ENCODE peak calls at places on chromosomes 5 and 9, in five cellular contexts. X, V, Q, W and U are unnamed samples.

GRCh38 chr5:61333351-61334223 is 1.5 kb downstream of the ZSWIM6 start:
- DNase-seq in X (peak), V (no peak), Q (no peak), W (peak), U (peak)

GRCh38 chr9:92097997-92098482 is 17.2 kb downstream of the SPTLC1 start:
- DNase-seq in X (no peak), V (no peak), Q (peak), W (no peak), U (peak)

GRCh38 chr5:168592014-168592368 is 12.8 kb upstream of the PANK3 start:
- DNase-seq in X (peak), V (no peak), Q (no peak), W (no peak), U (peak)

GRCh38 chr5:157253547-157253946 is 12.4 kb upstream of the CYFIP2 start:
- DNase-seq in X (peak), V (no peak), Q (peak), W (peak), U (peak)

GRCh38 chr5:24444439-24444838 is 200.3 kb downstream of the CDH10 start:
- DNase-seq in X (no peak), V (no peak), Q (no peak), W (no peak), U (no peak)

GRCh38 chr9:110241491-110242321 is 14.6 kb downstream of the TXN start:
- DNase-seq in X (no peak), V (no peak), Q (no peak), W (no peak), U (no peak)

GRCh38 chr5:1894243-1894642 is 11.5 kb upstream of the IRX4 start:
- DNase-seq in X (no peak), V (no peak), Q (no peak), W (no peak), U (no peak)

GRCh38 chr5:8012131-8012977 is 143.4 kb downstream of the MTRR start:
- DNase-seq in X (no peak), V (no peak), Q (no peak), W (no peak), U (no peak)

GRCh38 chr5:123036391-123037103 is at the start of gene PPIC:
- DNase-seq in X (peak), V (no peak), Q (no peak), W (peak), U (peak)

GRCh38 chr5:42591026-42591425 is 165.6 kb upstream of the CCDC152 start:
- DNase-seq in X (peak), V (no peak), Q (no peak), W (no peak), U (peak)

GRCh38 chr5:41856644-41857491 is 13.4 kb downstream of the OXCT1 start:
- DNase-seq in X (peak), V (no peak), Q (no peak), W (peak), U (peak)

GRCh38 chr5:146883496-146883895 is 4.9 kb upstream of the PPP2R2B start:
- DNase-seq in X (peak), V (no peak), Q (no peak), W (no peak), U (no peak)

GRCh38 chr9:90300901-90301688 is 341.5 kb downstream of the DIRAS2 start:
- DNase-seq in X (peak), V (no peak), Q (peak), W (no peak), U (peak)

DNA sequence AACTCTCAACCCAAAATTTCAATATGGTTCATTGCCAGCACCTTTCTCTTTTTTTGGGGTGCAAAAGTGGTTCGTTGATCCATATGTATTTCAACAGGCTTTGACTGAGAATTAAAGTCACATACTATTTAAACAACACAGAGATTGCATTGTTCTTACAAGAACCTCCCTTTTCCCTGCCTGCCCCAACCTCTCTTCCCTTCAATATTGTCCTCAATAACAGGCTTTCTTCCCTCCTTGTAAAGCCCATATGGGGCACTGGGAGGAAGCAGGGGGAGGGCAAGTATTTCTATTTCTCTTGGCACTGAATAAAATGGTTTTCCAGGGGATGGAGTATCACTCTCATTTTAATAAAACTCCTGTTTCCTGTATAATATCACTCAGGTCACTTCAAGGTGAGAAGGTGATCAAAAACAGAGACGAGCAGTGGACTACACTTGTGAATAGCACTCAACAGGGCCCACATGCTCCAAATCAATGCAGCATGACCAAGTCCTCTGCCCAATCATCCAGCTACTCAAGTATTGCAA is 65.1 kb downstream of the EFNA5 start:
- DNase-seq in X (no peak), V (no peak), Q (no peak), W (no peak), U (no peak)
- H3K4me3 ChIP-seq in X (no peak), V (no peak), Q (no peak), W (no peak), U (no peak)

GRCh38 chr5:67380431-67380830 is 183.8 kb upstream of the CD180 start:
- DNase-seq in X (no peak), V (no peak), Q (no peak), W (no peak), U (no peak)
- H3K4me3 ChIP-seq in X (no peak), V (no peak), Q (no peak), W (no peak), U (no peak)

GRCh38 chr5:158594595-158595242 is 505.0 kb downstream of the EBF1 start:
- DNase-seq in X (no peak), V (no peak), Q (no peak), W (no peak), U (no peak)

GRCh38 chr5:158590936-158591863 is 508.5 kb downstream of the EBF1 start:
- DNase-seq in X (peak), V (no peak), Q (peak), W (peak), U (peak)

GRCh38 chr5:158586054-158586453 is 513.7 kb downstream of the EBF1 start:
- DNase-seq in X (no peak), V (no peak), Q (no peak), W (no peak), U (no peak)

GRCh38 chr5:158593925-158594324 is 505.8 kb downstream of the EBF1 start:
- DNase-seq in X (no peak), V (no peak), Q (no peak), W (no peak), U (no peak)

GRCh38 chr5:158589939-158590338 is 509.8 kb downstream of the EBF1 start:
- DNase-seq in X (no peak), V (no peak), Q (no peak), W (no peak), U (no peak)
- H3K4me3 ChIP-seq in X (no peak), V (no peak), Q (no peak), W (no peak), U (no peak)

GRCh38 chr5:151224372-151224771 is 480 bp upstream of the CCDC69 start:
- DNase-seq in X (no peak), V (no peak), Q (no peak), W (no peak), U (no peak)

GRCh38 chr5:151221574-151221973 is 2.3 kb downstream of the CCDC69 start:
- DNase-seq in X (no peak), V (no peak), Q (no peak), W (no peak), U (no peak)

GRCh38 chr5:151222769-151223446 is 984 bp downstream of the CCDC69 start:
- DNase-seq in X (peak), V (no peak), Q (no peak), W (no peak), U (no peak)

GRCh38 chr5:151223447-151224264 is at the start of gene CCDC69:
- DNase-seq in X (peak), V (no peak), Q (no peak), W (peak), U (peak)

DNA sequence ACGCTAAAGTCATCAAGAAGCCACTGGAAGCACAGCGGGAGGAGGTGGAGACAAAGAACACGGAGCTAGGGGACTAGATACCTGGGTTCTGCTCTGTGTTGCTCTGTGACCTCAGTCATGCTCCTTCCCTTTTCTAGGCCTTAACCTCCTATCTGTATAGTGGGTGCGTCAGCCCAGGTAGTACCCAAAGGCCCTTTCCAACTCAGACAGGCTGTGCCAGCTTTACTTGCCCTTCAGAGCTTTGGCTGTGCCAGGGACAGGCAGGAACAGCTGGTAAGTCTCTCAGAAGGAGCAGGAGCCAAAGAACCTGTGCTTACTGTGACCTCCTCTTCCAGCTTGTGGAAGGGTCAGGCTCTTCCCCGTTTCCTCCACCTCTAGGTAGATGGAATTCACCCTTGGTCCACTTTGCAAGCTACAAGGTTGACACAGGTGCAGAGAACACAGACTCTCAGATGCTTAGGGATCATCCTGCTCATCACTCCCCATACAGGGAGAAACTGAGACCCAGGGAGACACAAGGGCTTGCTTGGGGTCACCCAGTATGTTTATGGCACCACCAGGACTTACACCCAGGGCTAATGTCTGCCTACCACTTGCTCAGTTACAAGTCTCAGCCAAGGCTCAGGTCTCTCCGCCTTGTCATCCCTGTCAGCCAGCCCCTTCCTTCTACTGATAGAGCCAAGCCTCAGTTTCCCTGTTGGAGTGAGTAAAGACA is 1.7 kb downstream of the CCDC69 start:
- DNase-seq in X (no peak), V (no peak), Q (no peak), W (no peak), U (no peak)
- H3K4me3 ChIP-seq in X (no peak), V (peak), Q (no peak), W (no peak), U (no peak)